ENCODE peak calls at places on chromosome 9, in eight cellular contexts. T is RWPE1, O is A549, V is HCT116, D is H1, Z is upper lobe of left lung, X is cardiac muscle cell, I is ovary. K is an unnamed sample.

GRCh38 chr9:120933310-120934044 is 6.9 kb upstream of the TRAF1 start:
- DNase-seq in T (no peak), O (no peak), V (no peak), D (no peak), Z (no peak), X (no peak), I (no peak), K (no peak)

GRCh38 chr9:35108461-35108860 is 5.5 kb upstream of the STOML2 start:
- DNase-seq in T (no peak), O (no peak), V (no peak), D (no peak), Z (no peak), X (no peak), I (no peak), K (no peak)

GRCh38 chr9:121772600-121773285 is 121.3 kb downstream of the DAB2IP start:
- DNase-seq in T (no peak), O (no peak), V (no peak), D (no peak), Z (peak; percentile 84), X (no peak), I (peak; percentile 54), K (peak; percentile 70)

GRCh38 chr9:15249042-15249818 is 57.8 kb downstream of the TTC39B start:
- DNase-seq in T (no peak), O (no peak), V (no peak), D (no peak), Z (no peak), X (peak; percentile 74), I (no peak), K (peak; percentile 50)

GRCh38 chr9:12813960-12814876 is 39.4 kb downstream of the LURAP1L start:
- DNase-seq in T (peak; percentile 83), O (peak; percentile 71), V (peak; percentile 97), D (no peak), Z (no peak), X (peak; percentile 96), I (peak; percentile 35), K (no peak)

GRCh38 chr9:102514541-102514940 is 480.6 kb upstream of the CYLC2 start:
- DNase-seq in T (peak; percentile 8), O (no peak), V (no peak), D (no peak), Z (peak; percentile 7), X (no peak), I (no peak), K (no peak)

GRCh38 chr9:124593080-124594058 is 86.2 kb upstream of the NR5A1 start:
- DNase-seq in T (no peak), O (no peak), V (no peak), D (peak; percentile 59), Z (no peak), X (peak; percentile 37), I (no peak), K (no peak)

GRCh38 chr9:134858051-134858841 is 22.4 kb upstream of the FCN2 start:
- DNase-seq in T (peak; percentile 71), O (peak; percentile 30), V (no peak), D (no peak), Z (no peak), X (peak; percentile 37), I (peak; percentile 72), K (no peak)

GRCh38 chr9:9214052-9214451 is 1398.8 kb downstream of the PTPRD start:
- DNase-seq in T (no peak), O (no peak), V (no peak), D (no peak), Z (no peak), X (no peak), I (no peak), K (no peak)

GRCh38 chr9:113690055-113690740 is 185.9 kb upstream of the ZNF618 start:
- DNase-seq in T (no peak), O (no peak), V (no peak), D (no peak), Z (peak; percentile 43), X (no peak), I (no peak), K (no peak)

GRCh38 chr9:84829997-84830696 is 160.6 kb downstream of the NTRK2 start:
- DNase-seq in T (no peak), O (no peak), V (no peak), D (no peak), Z (no peak), X (no peak), I (no peak), K (no peak)

GRCh38 chr9:74147906-74148305 is 349.2 kb upstream of the RORB start:
- DNase-seq in T (no peak), O (no peak), V (no peak), D (no peak), Z (no peak), X (no peak), I (no peak), K (no peak)

DNA sequence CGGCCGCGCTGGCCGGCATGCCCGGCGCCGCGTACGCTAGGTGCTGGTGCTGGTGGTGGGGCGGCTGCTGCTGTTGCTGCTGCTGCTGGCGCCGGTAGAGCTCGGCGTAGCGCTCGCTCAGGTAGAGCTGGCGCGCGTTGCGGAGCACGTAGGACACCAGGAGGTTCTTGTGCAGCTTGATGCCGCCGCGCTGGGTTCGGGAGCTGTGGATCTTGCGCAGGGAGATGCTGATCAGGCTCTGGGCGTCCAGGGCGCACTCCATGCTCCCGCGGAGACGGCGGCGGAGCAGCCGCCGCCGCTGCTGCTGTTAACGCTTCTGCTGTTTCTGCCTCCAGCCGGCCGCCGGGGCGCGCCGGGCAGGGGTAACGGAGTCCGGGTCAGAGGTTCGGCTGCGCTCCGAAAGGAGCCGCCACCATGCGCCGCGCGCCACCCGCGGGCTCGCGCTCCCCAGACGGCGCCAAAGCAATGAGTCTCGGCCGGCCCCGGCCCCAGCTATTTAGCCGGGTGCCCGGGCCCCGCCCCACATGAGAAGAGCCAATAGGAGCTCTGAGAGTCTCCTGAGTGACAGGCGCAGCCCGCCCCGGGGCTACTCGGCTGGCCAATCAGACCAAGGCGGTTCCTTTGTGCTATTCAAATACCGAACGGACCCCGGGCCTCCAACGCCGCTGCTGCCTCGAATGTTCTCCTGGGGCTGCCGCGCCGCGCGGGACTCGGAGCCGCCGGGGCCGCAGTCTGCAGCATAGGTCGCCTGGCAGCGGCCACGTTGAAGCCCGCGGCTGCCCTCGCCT is at the start of gene IER5L:
- DNase-seq in T (peak; percentile 100), O (peak; percentile 99), V (peak; percentile 91), D (peak; percentile 97), Z (peak; percentile 97), X (peak; percentile 97), I (peak; percentile 98), K (peak; percentile 99)
- TF ChIP-seq CTCF in T (no peak), O (no peak), V (no peak), D (no peak), Z (no peak), X (no peak), I (no peak), K (no peak)

GRCh38 chr9:129403743-129404620 is 216.9 kb downstream of the C9orf50 start:
- DNase-seq in T (no peak), O (no peak), V (no peak), D (no peak), Z (no peak), X (no peak), I (peak; percentile 36), K (no peak)

GRCh38 chr9:129401623-129402340 is 219.1 kb downstream of the C9orf50 start:
- DNase-seq in T (no peak), O (no peak), V (no peak), D (no peak), Z (no peak), X (peak; percentile 64), I (peak; percentile 57), K (no peak)

GRCh38 chr9:129402931-129403742 is 217.8 kb downstream of the C9orf50 start:
- DNase-seq in T (no peak), O (no peak), V (no peak), D (no peak), Z (no peak), X (no peak), I (peak; percentile 37), K (no peak)

GRCh38 chr9:129400971-129401622 is 219.8 kb downstream of the C9orf50 start:
- DNase-seq in T (no peak), O (no peak), V (no peak), D (no peak), Z (no peak), X (no peak), I (peak; percentile 44), K (no peak)

DNA sequence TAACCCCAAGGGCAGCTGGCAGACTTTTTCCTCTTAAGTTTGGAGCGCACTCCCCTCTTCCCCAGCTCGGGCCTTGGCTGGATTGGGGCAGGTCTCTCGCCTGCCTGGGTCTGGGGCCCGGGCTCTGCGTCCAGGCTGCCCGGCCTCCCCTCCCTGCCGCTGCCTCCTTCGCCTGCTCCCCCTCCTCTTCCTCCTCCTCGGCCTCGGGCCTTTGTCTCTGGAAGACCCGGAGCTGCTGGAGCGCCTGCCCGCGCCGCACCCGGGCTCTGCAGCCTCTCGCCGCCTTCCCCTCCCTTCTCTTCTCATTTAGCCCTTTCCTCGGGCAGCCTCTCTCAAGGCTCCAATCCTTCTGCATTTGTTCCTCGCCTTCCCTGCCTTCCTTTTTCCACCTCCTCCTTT is 218.6 kb downstream of the C9orf50 start:
- DNase-seq in T (no peak), O (no peak), V (no peak), D (peak; percentile 69), Z (peak; percentile 79), X (peak; percentile 33), I (peak; percentile 53), K (no peak)
- H3K27ac ChIP-seq in T (peak overlapping the region; percentile 8), O (peak overlapping the region; percentile 71), V (peak overlapping the region; percentile 29), D (no peak overlapping the region), Z (peak overlapping the region; percentile 56), X (no peak overlapping the region), I (peak overlapping the region; percentile 84), K (peak overlapping the region; percentile 90)

DNA sequence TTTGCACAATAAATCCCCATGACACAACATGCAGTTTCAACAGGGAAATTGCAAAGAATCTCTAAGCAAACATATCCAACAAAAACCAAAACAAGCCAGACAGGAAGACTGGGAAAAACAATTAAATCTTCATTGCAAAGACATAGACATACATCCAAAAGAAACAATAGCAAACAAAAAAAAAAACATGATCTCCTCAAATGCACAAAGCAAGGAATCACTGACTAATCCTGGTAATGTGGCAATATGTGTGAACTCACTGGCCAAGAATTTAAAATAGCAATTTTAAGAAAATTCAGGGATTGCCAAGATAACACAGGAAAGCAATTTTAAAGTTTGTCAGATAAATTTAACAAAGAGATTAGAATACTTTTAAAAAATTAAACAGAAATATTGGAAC is 520.1 kb upstream of the SMC2 start:
- DNase-seq in T (peak; percentile 24), O (no peak), V (no peak), D (no peak), Z (no peak), X (peak; percentile 1), I (no peak), K (no peak)
- TF ChIP-seq CTCF in T (no peak), O (no peak), V (no peak), D (no peak), Z (no peak), X (no peak), I (no peak), K (no peak)

GRCh38 chr9:70076678-70077077 is 33.0 kb downstream of the MAMDC2 start:
- DNase-seq in T (no peak), O (no peak), V (no peak), D (no peak), Z (no peak), X (no peak), I (no peak), K (no peak)

GRCh38 chr9:70083429-70083828 is 39.8 kb downstream of the MAMDC2 start:
- DNase-seq in T (peak; percentile 11), O (no peak), V (no peak), D (no peak), Z (no peak), X (no peak), I (no peak), K (no peak)

GRCh38 chr9:70080481-70081119 is 37.0 kb downstream of the MAMDC2 start:
- DNase-seq in T (no peak), O (no peak), V (no peak), D (no peak), Z (no peak), X (peak; percentile 75), I (no peak), K (no peak)

GRCh38 chr9:70081120-70081495 is 37.5 kb downstream of the MAMDC2 start:
- DNase-seq in T (no peak), O (no peak), V (no peak), D (no peak), Z (no peak), X (no peak), I (no peak), K (no peak)

GRCh38 chr9:70079364-70080103 is 35.9 kb downstream of the MAMDC2 start:
- DNase-seq in T (no peak), O (no peak), V (no peak), D (no peak), Z (no peak), X (peak; percentile 68), I (no peak), K (no peak)
- H3K27ac ChIP-seq in T (no peak overlapping the region), O (no peak overlapping the region), V (no peak overlapping the region), D (no peak overlapping the region), Z (no peak overlapping the region), X (no peak overlapping the region), I (no peak overlapping the region), K (no peak overlapping the region)

K was measured in dorsolateral prefrontal cortex.